ENCODE peak calls at places on chromosomes 16 and 17, in nine cellular contexts. X, W, S, E, H, N, Y, B and G are unnamed samples.

GRCh38 chr17:34301986-34302385 is 16.4 kb downstream of the CCL11 start:
- DNase-seq in S (no peak), W (peak; percentile 20), X (no peak), N (no peak), E (no peak), Y (no peak), B (no peak), H (no peak), G (no peak)

GRCh38 chr17:3905017-3905486 is 11.2 kb downstream of the P2RX1 start:
- DNase-seq in W (no peak), N (no peak), E (no peak), X (no peak), B (no peak), S (no peak), Y (no peak), H (no peak), G (no peak)

GRCh38 chr16:29820271-29820701 is at the start of gene MVP:
- DNase-seq in W (peak; percentile 57), X (peak; percentile 80), H (peak; percentile 91), Y (no peak), N (no peak), E (no peak), B (no peak), S (peak; percentile 72), G (peak; percentile 92)

GRCh38 chr17:82424001-82424862 is 5.8 kb upstream of the OGFOD3 start:
- DNase-seq in Y (peak; percentile 36), E (peak; percentile 72), W (peak; percentile 32), X (peak; percentile 87), B (peak; percentile 74), S (peak; percentile 36), H (no peak), N (no peak), G (peak; percentile 44)

GRCh38 chr16:1533443-1533951 is at the start of gene TMEM204:
- DNase-seq in S (peak; percentile 72), B (no peak), Y (no peak), W (peak; percentile 78), N (no peak), E (no peak), H (peak; percentile 94), X (no peak), G (peak; percentile 41)

GRCh38 chr16:2058901-2059300 is 11.1 kb downstream of the TSC2 start:
- DNase-seq in Y (no peak), H (no peak), W (no peak), X (no peak), S (no peak), B (peak; percentile 57), E (no peak), N (no peak), G (no peak)

GRCh38 chr17:1487939-1488825 is 4.3 kb downstream of the MYO1C start:
- DNase-seq in H (peak; percentile 95), W (peak; percentile 84), X (peak; percentile 88), Y (no peak), B (peak; percentile 95), N (no peak), S (peak; percentile 88), E (peak; percentile 70), G (peak; percentile 89)

GRCh38 chr16:49335828-49336227 is 37.8 kb upstream of the C16orf78 start:
- DNase-seq in S (no peak), Y (no peak), B (no peak), W (no peak), H (no peak), N (no peak), X (no peak), E (no peak), G (no peak)

GRCh38 chr17:82419471-82419995 is 1.1 kb upstream of the OGFOD3 start:
- DNase-seq in E (no peak), B (no peak), W (no peak), S (peak; percentile 48), H (no peak), N (no peak), Y (no peak), X (peak; percentile 44), G (no peak)

GRCh38 chr17:61503961-61504360 is 51.7 kb downstream of the TBX4 start:
- DNase-seq in S (no peak), Y (no peak), W (no peak), N (no peak), E (no peak), B (no peak), X (no peak), H (no peak), G (no peak)

GRCh38 chr17:1639549-1639948 is 6.0 kb downstream of the SCARF1 start:
- DNase-seq in B (peak; percentile 64), S (no peak), Y (no peak), X (no peak), H (no peak), E (no peak), W (no peak), N (no peak), G (no peak)

GRCh38 chr17:64685705-64686104 is 23.6 kb upstream of the SMURF2 start:
- DNase-seq in W (no peak), N (no peak), X (no peak), B (no peak), E (no peak), S (no peak), Y (no peak), H (no peak), G (no peak)

GRCh38 chr16:20178297-20178696 is 104.6 kb upstream of the GPR139 start:
- DNase-seq in Y (no peak), N (no peak), E (no peak), H (no peak), X (no peak), W (no peak), B (no peak), S (no peak), G (no peak)

GRCh38 chr16:81569361-81570034 is 124.9 kb downstream of the CMIP start:
- DNase-seq in N (no peak), B (no peak), H (peak; percentile 28), W (no peak), Y (no peak), X (no peak), S (no peak), E (no peak), G (no peak)

GRCh38 chr16:4689091-4689671 is 4.2 kb upstream of the NUDT16L1 start:
- DNase-seq in N (no peak), S (no peak), X (no peak), B (no peak), Y (no peak), E (no peak), H (peak; percentile 68), W (no peak), G (no peak)

GRCh38 chr17:7889166-7889584 is 586 bp downstream of the CHD3 start:
- DNase-seq in Y (peak; percentile 74), X (no peak), N (no peak), W (peak; percentile 86), S (peak; percentile 94), H (peak; percentile 98), B (peak; percentile 88), E (peak; percentile 85), G (peak; percentile 98)

GRCh38 chr17:55726440-55726839 is 3.8 kb upstream of the TMEM100 start:
- DNase-seq in S (peak; percentile 54), B (no peak), Y (no peak), E (no peak), X (no peak), N (no peak), W (peak; percentile 91), H (no peak), G (peak; percentile 33)

GRCh38 chr17:50469005-50469605 is 425 bp upstream of the CHAD start:
- DNase-seq in B (peak; percentile 39), N (no peak), S (peak; percentile 18), Y (no peak), H (peak; percentile 71), W (no peak), E (no peak), X (no peak), G (peak; percentile 17)

GRCh38 chr17:64315032-64315490 is 52.0 kb upstream of the TEX2 start:
- DNase-seq in Y (no peak), B (no peak), H (peak; percentile 95), S (no peak), N (no peak), W (no peak), X (no peak), E (no peak), G (peak; percentile 69)

GRCh38 chr16:89315791-89316581 is 98.5 kb downstream of the ZNF778 start:
- DNase-seq in N (peak; percentile 44), B (no peak), S (peak; percentile 86), X (peak; percentile 57), H (peak; percentile 77), Y (no peak), W (peak; percentile 89), E (peak; percentile 29), G (peak; percentile 44)

GRCh38 chr17:57045868-57046671 is 39.0 kb upstream of the AKAP1 start:
- DNase-seq in W (no peak), E (no peak), X (no peak), S (no peak), Y (no peak), H (peak; percentile 79), B (no peak), N (no peak), G (no peak)

GRCh38 chr17:43341705-43342600 is 56.8 kb upstream of the ARL4D start:
- DNase-seq in B (no peak), H (no peak), X (no peak), N (no peak), S (peak; percentile 68), E (no peak), W (peak; percentile 74), Y (no peak), G (no peak)

DNA sequence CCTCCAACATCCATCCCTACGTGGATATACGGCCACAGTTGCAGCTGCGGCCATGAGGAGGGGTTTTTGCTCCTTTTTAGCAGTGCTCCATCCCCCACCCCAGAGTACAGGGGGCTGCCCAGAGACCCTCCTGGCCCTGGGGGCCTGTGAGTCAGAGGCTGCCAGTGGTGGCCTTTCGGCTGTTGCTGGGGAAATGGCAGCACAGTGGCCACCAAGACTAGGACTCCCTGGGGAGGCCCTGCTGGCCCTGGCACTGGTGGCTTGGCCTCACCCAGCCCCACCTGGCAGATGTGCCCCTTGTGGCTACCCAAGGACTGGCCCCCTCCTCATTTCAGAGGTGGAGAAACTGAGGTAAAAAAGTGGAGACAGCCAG is 29.1 kb downstream of the RAI1 start:
- DNase-seq in B (no peak), E (no peak), X (no peak), S (no peak), N (no peak), W (no peak), H (no peak), Y (no peak), G (no peak)
- H3K4me3 ChIP-seq in B (no peak overlapping the region), E (no peak overlapping the region), X (no peak overlapping the region), S (no peak overlapping the region), N (no peak overlapping the region), W (no peak overlapping the region), H (no peak overlapping the region), Y (peak overlapping the region; percentile 19), G (no peak overlapping the region)

GRCh38 chr17:72719582-72720493 is 372.6 kb downstream of the SLC39A11 start:
- DNase-seq in S (peak; percentile 60), Y (no peak), X (no peak), W (peak; percentile 67), B (no peak), N (no peak), H (no peak), E (no peak), G (no peak)
- H3K9ac ChIP-seq in S (no peak overlapping the region), Y (no peak overlapping the region), X (no peak overlapping the region), W (no peak overlapping the region), B (no peak overlapping the region), N (no peak overlapping the region), H (no peak overlapping the region), E (no peak overlapping the region), G (no peak overlapping the region)

GRCh38 chr16:35188288-35189155 is 1729.1 kb downstream of the TP53TG3F start:
- DNase-seq in H (peak; percentile 49), B (no peak), W (no peak), X (peak; percentile 58), N (no peak), E (peak; percentile 12), S (no peak), Y (no peak), G (no peak)
- H3K9me3 ChIP-seq in H (no peaks in the 10 kb centered on the region), B (peaks cover 29% of the 10 kb centered on the region), W (peaks cover 17% of the 10 kb centered on the region), X (peaks cover 51% of the 10 kb centered on the region), N (no peaks in the 10 kb centered on the region), E (peaks cover 59% of the 10 kb centered on the region), S (no peaks in the 10 kb centered on the region), Y (no peaks in the 10 kb centered on the region), G (no peaks in the 10 kb centered on the region)

GRCh38 chr16:71927787-71928186 is 32.5 kb downstream of the IST1 start:
- DNase-seq in Y (no peak), E (no peak), W (no peak), B (no peak), S (no peak), X (no peak), N (no peak), H (no peak), G (no peak)
- H3K4me3 ChIP-seq in Y (no peak overlapping the region), E (no peak overlapping the region), W (no peak overlapping the region), B (no peak overlapping the region), S (no peak overlapping the region), X (no peak overlapping the region), N (no peak overlapping the region), H (no peak overlapping the region), G (no peak overlapping the region)